ENCODE peak calls at places on chromosomes 6 and 20, in nine cellular contexts. One of them, this sample, is unnamed.

GRCh38 chr20:57092112-57092899 is 174.1 kb downstream of the BMP7 start:
- DNase-seq in GM12891: peak; percentile 76
- DNase-seq in A549: peak; percentile 66
- DNase-seq in HCT116: peak; percentile 44
- DNase-seq in GM12892: peak; percentile 69
- DNase-seq in adrenal gland: peak; percentile 77
- DNase-seq in esophagus squamous epithelium: no peak
- DNase-seq in IMR-90: peak; percentile 26
- DNase-seq in lower leg skin: no peak
- DNase-seq in this sample: peak; percentile 19

GRCh38 chr6:53920881-53921280 is 126.1 kb downstream of the LRRC1 start:
- DNase-seq in GM12891: no peak
- DNase-seq in A549: no peak
- DNase-seq in HCT116: no peak
- DNase-seq in GM12892: no peak
- DNase-seq in adrenal gland: no peak
- DNase-seq in esophagus squamous epithelium: no peak
- DNase-seq in IMR-90: no peak
- DNase-seq in lower leg skin: no peak
- DNase-seq in this sample: no peak

GRCh38 chr20:50318709-50319108 is 128.1 kb downstream of the CEBPB start:
- DNase-seq in GM12891: no peak
- DNase-seq in A549: no peak
- DNase-seq in HCT116: no peak
- DNase-seq in GM12892: no peak
- DNase-seq in adrenal gland: no peak
- DNase-seq in esophagus squamous epithelium: no peak
- DNase-seq in IMR-90: no peak
- DNase-seq in lower leg skin: no peak
- DNase-seq in this sample: no peak

GRCh38 chr6:56699066-56699654 is 56.5 kb upstream of the DST start:
- DNase-seq in GM12891: no peak
- DNase-seq in A549: no peak
- DNase-seq in HCT116: no peak
- DNase-seq in GM12892: no peak
- DNase-seq in adrenal gland: no peak
- DNase-seq in esophagus squamous epithelium: no peak
- DNase-seq in IMR-90: peak; percentile 53
- DNase-seq in lower leg skin: no peak
- DNase-seq in this sample: no peak

GRCh38 chr6:53815381-53816119 is 20.7 kb downstream of the LRRC1 start:
- DNase-seq in GM12891: no peak
- DNase-seq in A549: no peak
- DNase-seq in HCT116: no peak
- DNase-seq in GM12892: no peak
- DNase-seq in adrenal gland: no peak
- DNase-seq in esophagus squamous epithelium: no peak
- DNase-seq in IMR-90: no peak
- DNase-seq in lower leg skin: no peak
- DNase-seq in this sample: no peak

GRCh38 chr20:10961651-10962288 is 288.0 kb upstream of the JAG1 start:
- DNase-seq in GM12891: no peak
- DNase-seq in A549: peak; percentile 13
- DNase-seq in HCT116: no peak
- DNase-seq in GM12892: no peak
- DNase-seq in adrenal gland: no peak
- DNase-seq in esophagus squamous epithelium: no peak
- DNase-seq in IMR-90: no peak
- DNase-seq in lower leg skin: no peak
- DNase-seq in this sample: no peak

GRCh38 chr6:132490024-132490423 is 22.9 kb downstream of the STX7 start:
- DNase-seq in GM12891: no peak
- DNase-seq in A549: no peak
- DNase-seq in HCT116: no peak
- DNase-seq in GM12892: no peak
- DNase-seq in adrenal gland: peak; percentile 66
- DNase-seq in esophagus squamous epithelium: no peak
- DNase-seq in IMR-90: no peak
- DNase-seq in lower leg skin: peak; percentile 69
- DNase-seq in this sample: no peak

GRCh38 chr20:24378651-24379050 is 90.8 kb upstream of the SYNDIG1 start:
- DNase-seq in GM12891: no peak
- DNase-seq in A549: no peak
- DNase-seq in HCT116: no peak
- DNase-seq in GM12892: no peak
- DNase-seq in adrenal gland: no peak
- DNase-seq in esophagus squamous epithelium: no peak
- DNase-seq in IMR-90: no peak
- DNase-seq in lower leg skin: no peak
- DNase-seq in this sample: no peak

GRCh38 chr6:170207586-170207985 is 83.3 kb downstream of the DLL1 start:
- DNase-seq in GM12891: no peak
- DNase-seq in A549: no peak
- DNase-seq in HCT116: no peak
- DNase-seq in GM12892: no peak
- DNase-seq in adrenal gland: peak; percentile 17
- DNase-seq in esophagus squamous epithelium: no peak
- DNase-seq in IMR-90: no peak
- DNase-seq in lower leg skin: no peak
- DNase-seq in this sample: no peak

GRCh38 chr6:127992144-127992543 is 91.3 kb upstream of the THEMIS start:
- DNase-seq in GM12891: no peak
- DNase-seq in A549: no peak
- DNase-seq in HCT116: no peak
- DNase-seq in GM12892: no peak
- DNase-seq in adrenal gland: no peak
- DNase-seq in esophagus squamous epithelium: no peak
- DNase-seq in IMR-90: no peak
- DNase-seq in lower leg skin: no peak
- DNase-seq in this sample: no peak

GRCh38 chr6:138546733-138547185 is 47.5 kb upstream of the NHSL1 start:
- DNase-seq in GM12891: no peak
- DNase-seq in A549: no peak
- DNase-seq in HCT116: no peak
- DNase-seq in GM12892: no peak
- DNase-seq in adrenal gland: peak; percentile 61
- DNase-seq in esophagus squamous epithelium: no peak
- DNase-seq in IMR-90: peak; percentile 67
- DNase-seq in lower leg skin: no peak
- DNase-seq in this sample: no peak

GRCh38 chr6:36610576-36611336 is 16.6 kb downstream of the SRSF3 start:
- DNase-seq in GM12891: no peak
- DNase-seq in A549: no peak
- DNase-seq in HCT116: no peak
- DNase-seq in GM12892: no peak
- DNase-seq in adrenal gland: peak; percentile 50
- DNase-seq in esophagus squamous epithelium: no peak
- DNase-seq in IMR-90: no peak
- DNase-seq in lower leg skin: no peak
- DNase-seq in this sample: no peak

GRCh38 chr6:93721386-93722048 is 302.2 kb upstream of the EPHA7 start:
- DNase-seq in GM12891: no peak
- DNase-seq in A549: peak; percentile 38
- DNase-seq in HCT116: no peak
- DNase-seq in GM12892: no peak
- DNase-seq in adrenal gland: no peak
- DNase-seq in esophagus squamous epithelium: no peak
- DNase-seq in IMR-90: no peak
- DNase-seq in lower leg skin: no peak
- DNase-seq in this sample: no peak

GRCh38 chr20:57250607-57251343 is 15.7 kb downstream of the BMP7 start:
- DNase-seq in GM12891: no peak
- DNase-seq in A549: no peak
- DNase-seq in HCT116: no peak
- DNase-seq in GM12892: no peak
- DNase-seq in adrenal gland: peak; percentile 65
- DNase-seq in esophagus squamous epithelium: no peak
- DNase-seq in IMR-90: no peak
- DNase-seq in lower leg skin: no peak
- DNase-seq in this sample: no peak

GRCh38 chr6:130116273-130116672 is 97.9 kb downstream of the L3MBTL3 start:
- DNase-seq in GM12891: no peak
- DNase-seq in A549: no peak
- DNase-seq in HCT116: no peak
- DNase-seq in GM12892: no peak
- DNase-seq in adrenal gland: no peak
- DNase-seq in esophagus squamous epithelium: no peak
- DNase-seq in IMR-90: no peak
- DNase-seq in lower leg skin: no peak
- DNase-seq in this sample: no peak

GRCh38 chr20:16926626-16927025 is 178.5 kb downstream of the OTOR start:
- DNase-seq in GM12891: no peak
- DNase-seq in A549: no peak
- DNase-seq in HCT116: no peak
- DNase-seq in GM12892: no peak
- DNase-seq in adrenal gland: no peak
- DNase-seq in esophagus squamous epithelium: no peak
- DNase-seq in IMR-90: no peak
- DNase-seq in lower leg skin: no peak
- DNase-seq in this sample: no peak

GRCh38 chr20:53611449-53611894 is 17.8 kb upstream of the ZNF217 start:
- DNase-seq in GM12891: no peak
- DNase-seq in A549: peak; percentile 90
- DNase-seq in HCT116: peak; percentile 78
- DNase-seq in GM12892: no peak
- DNase-seq in adrenal gland: peak; percentile 60
- DNase-seq in esophagus squamous epithelium: no peak
- DNase-seq in IMR-90: peak; percentile 99
- DNase-seq in lower leg skin: peak; percentile 58
- DNase-seq in this sample: peak; percentile 66

GRCh38 chr6:40713002-40713719 is 126.0 kb upstream of the LRFN2 start:
- DNase-seq in GM12891: no peak
- DNase-seq in A549: no peak
- DNase-seq in HCT116: no peak
- DNase-seq in GM12892: no peak
- DNase-seq in adrenal gland: no peak
- DNase-seq in esophagus squamous epithelium: no peak
- DNase-seq in IMR-90: no peak
- DNase-seq in lower leg skin: no peak
- DNase-seq in this sample: no peak
- TF ChIP-seq POLR2A in GM12891: no peak
- TF ChIP-seq POLR2A in A549: no peak
- TF ChIP-seq POLR2A in HCT116: no peak
- TF ChIP-seq POLR2A in GM12892: no peak
- TF ChIP-seq POLR2A in adrenal gland: no peak
- TF ChIP-seq POLR2A in esophagus squamous epithelium: no peak
- TF ChIP-seq POLR2A in IMR-90: no peak
- TF ChIP-seq POLR2A in lower leg skin: no peak
- TF ChIP-seq POLR2A in this sample: no peak

GRCh38 chr20:15674253-15675145 is 898.7 kb downstream of the KIF16B start:
- DNase-seq in GM12891: no peak
- DNase-seq in A549: no peak
- DNase-seq in HCT116: no peak
- DNase-seq in GM12892: no peak
- DNase-seq in adrenal gland: no peak
- DNase-seq in esophagus squamous epithelium: no peak
- DNase-seq in IMR-90: no peak
- DNase-seq in lower leg skin: no peak
- DNase-seq in this sample: no peak
- TF ChIP-seq POLR2A in GM12891: no peak
- TF ChIP-seq POLR2A in A549: no peak
- TF ChIP-seq POLR2A in HCT116: no peak
- TF ChIP-seq POLR2A in GM12892: no peak
- TF ChIP-seq POLR2A in adrenal gland: no peak
- TF ChIP-seq POLR2A in esophagus squamous epithelium: no peak
- TF ChIP-seq POLR2A in IMR-90: no peak
- TF ChIP-seq POLR2A in lower leg skin: no peak
- TF ChIP-seq POLR2A in this sample: no peak

GRCh38 chr6:32208996-32209395 is 14.9 kb downstream of the NOTCH4 start:
- DNase-seq in GM12891: no peak
- DNase-seq in A549: no peak
- DNase-seq in HCT116: no peak
- DNase-seq in GM12892: no peak
- DNase-seq in adrenal gland: no peak
- DNase-seq in esophagus squamous epithelium: no peak
- DNase-seq in IMR-90: no peak
- DNase-seq in lower leg skin: no peak
- DNase-seq in this sample: no peak
- TF ChIP-seq POLR2A in GM12891: no peak
- TF ChIP-seq POLR2A in A549: no peak
- TF ChIP-seq POLR2A in HCT116: no peak
- TF ChIP-seq POLR2A in GM12892: no peak
- TF ChIP-seq POLR2A in adrenal gland: no peak
- TF ChIP-seq POLR2A in esophagus squamous epithelium: no peak
- TF ChIP-seq POLR2A in IMR-90: no peak
- TF ChIP-seq POLR2A in lower leg skin: no peak
- TF ChIP-seq POLR2A in this sample: no peak

DNA sequence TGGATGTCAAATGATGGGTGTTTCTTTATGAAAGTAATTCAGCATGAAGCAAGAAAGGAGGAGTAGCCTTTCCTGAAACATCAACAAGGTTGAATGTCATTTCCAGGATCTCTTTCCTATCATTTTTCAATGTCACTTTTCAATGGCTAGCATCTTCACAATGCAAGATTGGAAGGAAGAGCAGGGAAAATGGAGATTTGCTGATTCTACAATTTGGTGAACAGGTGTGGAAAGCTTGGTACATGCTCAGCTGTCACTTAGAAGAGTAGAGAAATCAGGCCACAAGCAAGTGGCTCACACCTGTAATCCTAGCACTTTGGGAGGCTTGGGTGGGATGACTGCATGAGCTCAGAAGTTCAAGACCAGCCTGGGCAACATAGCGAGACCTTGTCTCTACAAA is 112.7 kb upstream of the FERMT1 start:
- DNase-seq in GM12891: no peak
- DNase-seq in A549: no peak
- DNase-seq in HCT116: no peak
- DNase-seq in GM12892: no peak
- DNase-seq in adrenal gland: no peak
- DNase-seq in esophagus squamous epithelium: no peak
- DNase-seq in IMR-90: no peak
- DNase-seq in lower leg skin: no peak
- DNase-seq in this sample: no peak
- TF ChIP-seq POLR2A in GM12891: no peak
- TF ChIP-seq POLR2A in A549: no peak
- TF ChIP-seq POLR2A in HCT116: no peak
- TF ChIP-seq POLR2A in GM12892: no peak
- TF ChIP-seq POLR2A in adrenal gland: no peak
- TF ChIP-seq POLR2A in esophagus squamous epithelium: no peak
- TF ChIP-seq POLR2A in IMR-90: no peak
- TF ChIP-seq POLR2A in lower leg skin: no peak
- TF ChIP-seq POLR2A in this sample: no peak

This sample was measured in uterus.